ENCODE peak calls at places on chromosomes 3 and 15, in four cellular contexts. One of them, this sample, is unnamed.

GRCh38 chr15:90261811-90262210 is 3.7 kb upstream of the NGRN start:
- DNase-seq in mesendoderm: no peak
- DNase-seq in midbrain: no peak
- DNase-seq in glutamatergic neuron: no peak
- DNase-seq in this sample: no peak

GRCh38 chr3:174862101-174862500 is 3.0 kb downstream of the NAALADL2 start:
- DNase-seq in glutamatergic neuron: peak; percentile 19
- DNase-seq in midbrain: no peak
- DNase-seq in mesendoderm: peak; percentile 85
- DNase-seq in this sample: peak; percentile 27

GRCh38 chr3:150158974-150159625 is 188.4 kb upstream of the PFN2 start:
- DNase-seq in midbrain: no peak
- DNase-seq in glutamatergic neuron: no peak
- DNase-seq in mesendoderm: no peak
- DNase-seq in this sample: no peak

GRCh38 chr3:65833761-65834505 is 204.8 kb downstream of the MAGI1 start:
- DNase-seq in mesendoderm: peak; percentile 85
- DNase-seq in glutamatergic neuron: no peak
- DNase-seq in midbrain: no peak
- DNase-seq in this sample: no peak

GRCh38 chr15:71691700-71692417 is 118.5 kb upstream of the NR2E3 start:
- DNase-seq in glutamatergic neuron: no peak
- DNase-seq in mesendoderm: peak; percentile 51
- DNase-seq in midbrain: no peak
- DNase-seq in this sample: no peak

GRCh38 chr3:150090006-150090405 is 119.3 kb upstream of the PFN2 start:
- DNase-seq in mesendoderm: no peak
- DNase-seq in midbrain: no peak
- DNase-seq in glutamatergic neuron: no peak
- DNase-seq in this sample: no peak

GRCh38 chr3:112136959-112137693 is 4.1 kb upstream of the GCSAM start:
- DNase-seq in mesendoderm: peak; percentile 87
- DNase-seq in midbrain: peak; percentile 86
- DNase-seq in glutamatergic neuron: no peak
- DNase-seq in this sample: peak; percentile 27

GRCh38 chr3:143118630-143119008 is 952 bp upstream of the CHST2 start:
- DNase-seq in mesendoderm: no peak
- DNase-seq in midbrain: no peak
- DNase-seq in glutamatergic neuron: no peak
- DNase-seq in this sample: peak; percentile 29